ENCODE peak calls at places on chromosomes 2 and 18, in four cellular contexts. Z, Q, L and N are unnamed samples.
A peak's percentile ranks its signal among the peaks of the same experiment; 100 is the strongest.

GRCh38 chr2:105517814-105518705 is 119.2 kb upstream of the FHL2 start:
- DNase-seq in Z (no peak), Q (no peak), L (no peak), N (no peak)

GRCh38 chr2:231965118-231965517 is 3.6 kb downstream of the DIS3L2 start:
- DNase-seq in Z (no peak), Q (peak; percentile 85), L (no peak), N (no peak)

GRCh38 chr18:33870059-33870458 is 292.0 kb downstream of the ASXL3 start:
- DNase-seq in Z (no peak), Q (no peak), L (no peak), N (no peak)

GRCh38 chr2:239006886-239007285 is 159.0 kb downstream of the TWIST2 start:
- DNase-seq in Z (no peak), Q (no peak), L (no peak), N (no peak)

GRCh38 chr2:152894051-152894450 is 175.6 kb downstream of the ARL6IP6 start:
- DNase-seq in Z (no peak), Q (no peak), L (no peak), N (no peak)

GRCh38 chr2:150863691-150864090 is 376.2 kb upstream of the RND3 start:
- DNase-seq in Z (no peak), Q (no peak), L (no peak), N (no peak)

GRCh38 chr2:150144546-150145305 is 342.7 kb downstream of the RND3 start:
- DNase-seq in Z (no peak), Q (no peak), L (no peak), N (no peak)

GRCh38 chr2:1743396-1744150 is 742 bp downstream of the PXDN start:
- DNase-seq in Z (no peak), Q (no peak), L (no peak), N (no peak)

GRCh38 chr2:162037028-162037795 is 36.8 kb downstream of the DPP4 start:
- DNase-seq in Z (no peak), Q (no peak), L (no peak), N (no peak)

GRCh38 chr2:162369577-162369976 is 25.6 kb downstream of the GCA start:
- DNase-seq in Z (no peak), Q (no peak), L (no peak), N (no peak)

GRCh38 chr2:237724811-237725478 is 73.6 kb upstream of the RBM44 start:
- DNase-seq in Z (no peak), Q (no peak), L (no peak), N (no peak)

GRCh38 chr2:216865658-216866057 is 5.8 kb upstream of the TNP1 start:
- DNase-seq in Z (no peak), Q (no peak), L (no peak), N (no peak)

GRCh38 chr18:80147418-80148315 is 38.6 kb downstream of the ADNP2 start:
- DNase-seq in Z (no peak), Q (peak; percentile 77), L (peak; percentile 60), N (no peak)

GRCh38 chr2:240564191-240564570 is 4.0 kb downstream of the DUSP28 start:
- DNase-seq in Z (no peak), Q (no peak), L (no peak), N (no peak)

DNA sequence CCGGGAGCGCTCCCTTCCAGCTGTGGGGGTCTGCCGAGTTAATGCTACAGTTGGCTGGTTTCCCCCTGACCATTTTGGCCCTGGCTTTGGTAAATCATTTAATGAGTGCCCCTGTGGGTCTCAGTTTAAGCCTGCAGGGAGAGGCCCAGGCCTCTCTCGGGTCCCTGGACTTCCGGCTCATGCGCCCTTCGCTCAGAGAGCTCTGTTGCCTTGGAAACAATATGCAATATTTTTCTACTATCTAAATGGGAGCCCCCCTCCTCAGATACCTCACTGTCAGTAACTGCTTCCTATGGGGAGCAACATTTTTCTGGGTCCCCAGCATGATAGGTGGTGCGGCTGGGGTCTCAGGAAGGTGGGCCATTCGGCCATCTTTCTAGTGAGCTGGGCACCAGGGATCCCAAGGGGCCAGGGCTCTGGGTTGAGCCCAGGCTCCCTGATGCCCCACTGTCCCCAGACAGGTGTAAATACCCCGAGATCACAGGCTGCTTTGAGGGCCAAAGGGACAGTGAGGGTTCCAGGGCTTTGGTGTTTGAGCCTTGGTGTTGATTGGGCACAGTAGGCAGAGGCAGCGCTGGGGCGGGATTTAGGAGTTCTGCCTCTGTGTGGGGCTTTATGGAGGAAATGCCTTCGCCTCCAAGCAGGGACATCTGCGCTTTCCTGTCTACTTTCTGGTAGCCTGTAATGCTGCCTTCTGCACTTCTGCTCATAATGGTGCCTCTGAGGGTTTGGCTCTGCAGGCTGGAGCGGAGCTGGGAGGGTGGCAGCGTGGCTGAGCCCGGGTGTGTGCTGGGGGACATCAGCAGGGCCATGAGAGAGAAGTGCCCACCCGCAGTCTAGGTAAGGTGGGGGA is 5.2 kb downstream of the ITM2C start:
- DNase-seq in Z (no peak), Q (no peak), L (no peak), N (no peak)
- TF ChIP-seq BRCA1 in Z (no peak), Q (no peak), L (no peak), N (no peak)

GRCh38 chr2:43106767-43107527 is 119.5 kb downstream of the ZFP36L2 start:
- DNase-seq in Z (no peak), Q (no peak), L (peak; percentile 33), N (no peak)
- TF ChIP-seq BRCA1 in Z (no peak), Q (no peak), L (no peak), N (no peak)

DNA sequence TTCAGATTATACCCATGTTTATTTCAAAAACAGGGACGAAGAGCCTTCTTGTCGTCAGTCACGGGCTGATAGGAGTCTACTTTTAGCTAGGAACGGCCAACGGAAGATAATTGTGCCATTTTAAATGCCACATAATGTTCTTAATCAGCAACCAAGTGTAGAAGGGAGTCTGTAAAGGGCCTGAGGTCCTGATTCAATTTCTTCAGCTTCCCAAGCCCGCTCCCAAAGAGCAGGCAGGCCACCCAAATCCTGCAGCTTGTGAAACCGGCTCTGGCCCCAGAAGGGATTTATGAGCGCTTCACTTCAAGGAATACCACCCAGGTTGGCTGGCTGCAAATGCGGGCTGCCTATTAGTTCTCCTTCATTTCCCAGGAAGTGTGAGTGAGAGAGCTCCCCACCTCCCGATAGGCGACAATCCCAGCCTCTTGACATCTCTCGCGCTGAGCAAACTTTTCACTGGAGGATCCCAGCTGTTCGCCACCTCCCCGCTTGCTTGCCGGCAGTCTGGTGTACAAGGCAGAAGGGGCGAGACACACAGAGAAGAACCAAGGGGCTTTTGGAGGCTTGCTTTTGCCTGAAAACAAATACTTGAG is 272.9 kb downstream of the CDH20 start:
- DNase-seq in Z (no peak), Q (no peak), L (no peak), N (no peak)
- TF ChIP-seq BRCA1 in Z (no peak), Q (no peak), L (no peak), N (no peak)

DNA sequence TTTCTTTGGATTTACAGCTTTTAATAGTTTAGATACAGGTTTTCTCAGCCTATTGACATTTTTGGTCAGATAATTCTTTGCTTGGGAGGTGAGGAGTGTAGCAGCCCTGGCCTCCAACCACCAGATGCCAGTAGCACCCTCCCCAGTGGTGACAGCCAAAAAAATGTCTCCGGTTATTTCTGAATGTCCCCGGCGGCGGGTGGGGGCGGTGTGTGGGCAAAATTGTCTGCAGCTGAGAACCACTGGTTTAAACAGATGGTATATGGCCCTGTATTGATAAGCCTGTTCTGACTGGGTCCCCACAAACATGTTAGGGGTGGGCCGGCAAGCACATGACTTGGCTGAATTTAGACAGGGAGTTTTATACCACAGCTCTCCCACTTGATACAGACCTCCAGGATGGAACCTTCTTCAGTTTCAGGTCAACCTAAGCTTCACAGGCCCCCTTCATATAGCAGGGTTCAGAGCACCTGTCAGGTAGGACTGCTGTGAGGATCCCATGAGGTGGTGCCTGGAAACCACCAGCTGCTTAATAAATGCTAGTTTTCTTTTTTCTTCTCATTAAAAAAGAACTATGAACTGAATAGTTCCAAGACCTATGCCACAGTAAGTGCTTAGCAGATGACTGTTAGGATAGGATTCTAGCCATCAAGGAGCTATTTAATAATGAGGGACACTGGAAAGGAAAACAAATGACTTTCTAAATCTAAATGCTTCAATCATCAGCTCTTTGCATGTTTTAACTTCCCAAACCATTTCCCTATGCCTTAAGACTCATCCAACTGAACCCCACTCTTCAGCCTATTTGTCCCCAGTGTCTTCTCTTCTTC is 18.1 kb downstream of the LPIN2 start:
- DNase-seq in Z (no peak), Q (no peak), L (no peak), N (peak; percentile 91)
- TF ChIP-seq BRCA1 in Z (no peak), Q (no peak), L (no peak), N (no peak)

GRCh38 chr2:233934524-233934923 is 17.4 kb downstream of the TRPM8 start:
- DNase-seq in Z (no peak), Q (no peak), L (no peak), N (no peak)
- TF ChIP-seq BRCA1 in Z (no peak), Q (no peak), L (no peak), N (no peak)